ENCODE peak calls at places on chromosomes 1 and 21, in six cellular contexts. N is fibroblast of mammary gland, I is AG08395, P is sigmoid colon, W is heart right ventricle, L is neural progenitor cell. Z is an unnamed sample.

GRCh38 chr21:44378646-44379581 is 25.5 kb downstream of the TRPM2 start:
- DNase-seq in P (no peak), N (no peak), I (no peak), L (no peak), W (no peak), Z (peak)

GRCh38 chr1:81801032-81801833 is 499 bp downstream of the ADGRL2 start:
- DNase-seq in L (peak), N (peak), W (peak), P (peak), I (peak), Z (peak)

GRCh38 chr1:188937965-188938551 is 1539.6 kb downstream of the BRINP3 start:
- DNase-seq in L (no peak), W (no peak), P (no peak), I (no peak), N (no peak), Z (no peak)

GRCh38 chr1:93324486-93325464 is 20.9 kb upstream of the DR1 start:
- DNase-seq in L (no peak), W (no peak), I (peak), P (no peak), N (peak), Z (no peak)

GRCh38 chr1:84959294-84959693 is 37.6 kb downstream of the MCOLN2 start:
- DNase-seq in N (no peak), W (no peak), I (no peak), L (no peak), P (no peak), Z (no peak)

GRCh38 chr1:16181887-16182719 is 26.2 kb upstream of the EPHA2 start:
- DNase-seq in L (peak), N (peak), W (peak), I (peak), P (peak), Z (peak)

GRCh38 chr1:52877554-52877953 is 35.0 kb downstream of the ZYG11A start:
- DNase-seq in P (no peak), W (no peak), N (no peak), I (no peak), L (no peak), Z (no peak)

GRCh38 chr1:159943908-159944622 is 1.3 kb downstream of the IGSF9 start:
- DNase-seq in N (no peak), I (no peak), W (no peak), L (no peak), P (no peak), Z (no peak)

GRCh38 chr1:207938016-207938415 is 27.1 kb upstream of the CD34 start:
- DNase-seq in W (no peak), I (no peak), N (peak), L (no peak), P (no peak), Z (no peak)

GRCh38 chr1:181181792-181182585 is 93.5 kb downstream of the IER5 start:
- DNase-seq in P (no peak), W (no peak), I (no peak), N (no peak), L (peak), Z (no peak)

GRCh38 chr1:31617218-31617916 is at the start of gene HCRTR1:
- DNase-seq in I (no peak), P (no peak), W (no peak), N (no peak), L (peak), Z (peak)